ENCODE peak calls at places on chromosome 7, in nine cellular contexts. One of them, this sample, is unnamed. For H3K9me3, H3K27me3 and H3K4me1, the result is how much of the 10 kb centered on the place peaks cover.

GRCh38 chr7:99677646-99678045 is 2.1 kb downstream of the CYP3A5 start:
- DNase-seq in psoas muscle: no peak
- DNase-seq in uterus: no peak
- DNase-seq in GM23248: no peak
- DNase-seq in astrocyte: no peak
- DNase-seq in SK-N-SH: no peak
- DNase-seq in heart left ventricle: no peak
- DNase-seq in sigmoid colon: no peak
- DNase-seq in HAP-1: no peak
- DNase-seq in this sample: no peak

GRCh38 chr7:101226686-101227085 is 8.7 kb downstream of the ZNHIT1 start:
- DNase-seq in heart left ventricle: no peak
- DNase-seq in psoas muscle: no peak
- DNase-seq in HAP-1: no peak
- DNase-seq in uterus: no peak
- DNase-seq in astrocyte: no peak
- DNase-seq in GM23248: no peak
- DNase-seq in SK-N-SH: no peak
- DNase-seq in sigmoid colon: no peak
- DNase-seq in this sample: no peak

GRCh38 chr7:151761256-151761655 is 115.7 kb downstream of the PRKAG2 start:
- DNase-seq in sigmoid colon: no peak
- DNase-seq in astrocyte: no peak
- DNase-seq in GM23248: no peak
- DNase-seq in HAP-1: no peak
- DNase-seq in heart left ventricle: no peak
- DNase-seq in psoas muscle: no peak
- DNase-seq in SK-N-SH: no peak
- DNase-seq in uterus: no peak
- DNase-seq in this sample: no peak

GRCh38 chr7:103114576-103115008 is 34.3 kb downstream of the NAPEPLD start:
- DNase-seq in heart left ventricle: no peak
- DNase-seq in GM23248: no peak
- DNase-seq in SK-N-SH: no peak
- DNase-seq in astrocyte: no peak
- DNase-seq in HAP-1: no peak
- DNase-seq in uterus: no peak
- DNase-seq in sigmoid colon: no peak
- DNase-seq in psoas muscle: no peak
- DNase-seq in this sample: no peak

GRCh38 chr7:130881091-130881798 is 147.2 kb upstream of the KLF14 start:
- DNase-seq in uterus: no peak
- DNase-seq in GM23248: peak
- DNase-seq in HAP-1: no peak
- DNase-seq in astrocyte: no peak
- DNase-seq in sigmoid colon: no peak
- DNase-seq in psoas muscle: no peak
- DNase-seq in SK-N-SH: no peak
- DNase-seq in heart left ventricle: no peak
- DNase-seq in this sample: no peak

GRCh38 chr7:29194206-29194593 is 375 bp upstream of the CHN2 start:
- DNase-seq in HAP-1: no peak
- DNase-seq in heart left ventricle: peak
- DNase-seq in astrocyte: no peak
- DNase-seq in psoas muscle: no peak
- DNase-seq in sigmoid colon: peak
- DNase-seq in SK-N-SH: no peak
- DNase-seq in uterus: peak
- DNase-seq in GM23248: peak
- DNase-seq in this sample: no peak

GRCh38 chr7:72048420-72048819 is 363.7 kb downstream of the CALN1 start:
- DNase-seq in HAP-1: no peak
- DNase-seq in psoas muscle: no peak
- DNase-seq in GM23248: no peak
- DNase-seq in heart left ventricle: no peak
- DNase-seq in sigmoid colon: no peak
- DNase-seq in astrocyte: no peak
- DNase-seq in SK-N-SH: no peak
- DNase-seq in uterus: no peak
- DNase-seq in this sample: no peak

GRCh38 chr7:50153141-50153540 is 60.1 kb upstream of the ZPBP start:
- DNase-seq in psoas muscle: no peak
- DNase-seq in uterus: no peak
- DNase-seq in astrocyte: no peak
- DNase-seq in GM23248: no peak
- DNase-seq in sigmoid colon: no peak
- DNase-seq in SK-N-SH: no peak
- DNase-seq in HAP-1: no peak
- DNase-seq in heart left ventricle: no peak
- DNase-seq in this sample: no peak

GRCh38 chr7:111400088-111400487 is 162.2 kb downstream of the IMMP2L start:
- DNase-seq in astrocyte: no peak
- DNase-seq in psoas muscle: no peak
- DNase-seq in sigmoid colon: no peak
- DNase-seq in uterus: no peak
- DNase-seq in GM23248: peak
- DNase-seq in heart left ventricle: no peak
- DNase-seq in SK-N-SH: no peak
- DNase-seq in HAP-1: no peak
- DNase-seq in this sample: peak

GRCh38 chr7:801940-802364 is 30.3 kb upstream of the SUN1 start:
- DNase-seq in SK-N-SH: peak
- DNase-seq in HAP-1: no peak
- DNase-seq in sigmoid colon: peak
- DNase-seq in psoas muscle: peak
- DNase-seq in uterus: peak
- DNase-seq in heart left ventricle: no peak
- DNase-seq in GM23248: peak
- DNase-seq in astrocyte: no peak
- DNase-seq in this sample: no peak

GRCh38 chr7:64557601-64558322 is 5.1 kb downstream of the ZNF680 start:
- DNase-seq in psoas muscle: no peak
- DNase-seq in SK-N-SH: no peak
- DNase-seq in sigmoid colon: no peak
- DNase-seq in heart left ventricle: no peak
- DNase-seq in GM23248: no peak
- DNase-seq in uterus: no peak
- DNase-seq in HAP-1: no peak
- DNase-seq in astrocyte: no peak
- DNase-seq in this sample: no peak

GRCh38 chr7:620052-620451 is 100.4 kb upstream of the PDGFA start:
- DNase-seq in sigmoid colon: no peak
- DNase-seq in heart left ventricle: no peak
- DNase-seq in HAP-1: peak
- DNase-seq in astrocyte: peak
- DNase-seq in SK-N-SH: no peak
- DNase-seq in GM23248: peak
- DNase-seq in uterus: no peak
- DNase-seq in psoas muscle: no peak
- DNase-seq in this sample: peak

GRCh38 chr7:155680864-155681263 is 36.4 kb downstream of the RBM33 start:
- DNase-seq in uterus: no peak
- DNase-seq in SK-N-SH: no peak
- DNase-seq in HAP-1: peak
- DNase-seq in astrocyte: no peak
- DNase-seq in psoas muscle: no peak
- DNase-seq in heart left ventricle: no peak
- DNase-seq in GM23248: no peak
- DNase-seq in sigmoid colon: no peak
- DNase-seq in this sample: no peak

GRCh38 chr7:133985300-133985699 is 141.8 kb upstream of the LRGUK start:
- DNase-seq in uterus: no peak
- DNase-seq in astrocyte: no peak
- DNase-seq in sigmoid colon: no peak
- DNase-seq in psoas muscle: no peak
- DNase-seq in GM23248: no peak
- DNase-seq in HAP-1: no peak
- DNase-seq in SK-N-SH: no peak
- DNase-seq in heart left ventricle: no peak
- DNase-seq in this sample: no peak

GRCh38 chr7:12661581-12661980 is 25.9 kb upstream of the ARL4A start:
- DNase-seq in psoas muscle: no peak
- DNase-seq in heart left ventricle: no peak
- DNase-seq in astrocyte: peak
- DNase-seq in SK-N-SH: no peak
- DNase-seq in HAP-1: no peak
- DNase-seq in uterus: no peak
- DNase-seq in GM23248: no peak
- DNase-seq in sigmoid colon: no peak
- DNase-seq in this sample: no peak

GRCh38 chr7:140269004-140269638 is 92.3 kb upstream of the KDM7A start:
- DNase-seq in psoas muscle: no peak
- DNase-seq in astrocyte: no peak
- DNase-seq in sigmoid colon: no peak
- DNase-seq in SK-N-SH: no peak
- DNase-seq in GM23248: no peak
- DNase-seq in HAP-1: no peak
- DNase-seq in heart left ventricle: no peak
- DNase-seq in uterus: no peak
- DNase-seq in this sample: no peak

GRCh38 chr7:641269-641671 is 85.2 kb upstream of the DNAAF5 start:
- DNase-seq in astrocyte: peak
- DNase-seq in GM23248: no peak
- DNase-seq in uterus: no peak
- DNase-seq in SK-N-SH: no peak
- DNase-seq in HAP-1: peak
- DNase-seq in psoas muscle: no peak
- DNase-seq in sigmoid colon: no peak
- DNase-seq in heart left ventricle: no peak
- DNase-seq in this sample: peak

GRCh38 chr7:26159243-26159642 is 7.2 kb downstream of the NFE2L3 start:
- DNase-seq in GM23248: no peak
- DNase-seq in psoas muscle: no peak
- DNase-seq in HAP-1: no peak
- DNase-seq in sigmoid colon: no peak
- DNase-seq in uterus: no peak
- DNase-seq in SK-N-SH: no peak
- DNase-seq in astrocyte: peak
- DNase-seq in heart left ventricle: no peak
- DNase-seq in this sample: no peak

GRCh38 chr7:57328457-57328856 is 121.5 kb upstream of the ZNF716 start:
- DNase-seq in astrocyte: no peak
- DNase-seq in sigmoid colon: no peak
- DNase-seq in GM23248: no peak
- DNase-seq in psoas muscle: no peak
- DNase-seq in SK-N-SH: no peak
- DNase-seq in HAP-1: no peak
- DNase-seq in uterus: no peak
- DNase-seq in heart left ventricle: peak
- DNase-seq in this sample: no peak
- H3K9me3 ChIP-seq in astrocyte: under half
- H3K9me3 ChIP-seq in sigmoid colon: under half
- H3K9me3 ChIP-seq in GM23248: under half
- H3K9me3 ChIP-seq in psoas muscle: under half
- H3K9me3 ChIP-seq in SK-N-SH: under half
- H3K9me3 ChIP-seq in HAP-1: under half
- H3K9me3 ChIP-seq in uterus: under half
- H3K9me3 ChIP-seq in heart left ventricle: under half
- H3K9me3 ChIP-seq in this sample: under half

DNA sequence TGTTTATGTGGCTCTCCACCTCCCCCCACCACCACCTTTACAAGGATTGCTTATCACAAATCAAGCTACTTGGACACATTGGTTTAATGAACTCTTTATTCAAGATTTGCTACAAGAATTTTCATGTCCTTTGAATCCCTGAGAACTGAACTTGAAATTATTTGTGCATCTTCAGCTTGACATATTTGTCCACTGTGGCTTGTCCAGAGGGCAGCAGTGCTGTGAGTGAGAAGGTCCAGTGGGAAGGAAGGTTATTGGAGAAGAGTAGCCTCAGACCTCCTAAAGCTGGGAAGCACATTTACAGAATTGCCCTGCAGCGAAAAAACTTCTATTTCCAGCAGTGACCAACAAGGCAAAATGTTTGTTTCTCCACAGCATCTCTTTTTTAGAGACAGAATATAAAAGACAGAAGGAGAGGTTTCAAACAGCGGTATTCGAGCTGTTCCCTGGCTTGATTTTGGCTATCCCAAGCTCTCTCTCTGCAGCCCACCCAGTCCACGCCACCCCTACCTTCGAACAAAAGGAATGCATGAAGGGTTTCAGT is 2.2 kb upstream of the HOXA11 start:
- DNase-seq in sigmoid colon: no peak
- DNase-seq in SK-N-SH: no peak
- DNase-seq in HAP-1: no peak
- DNase-seq in GM23248: no peak
- DNase-seq in heart left ventricle: no peak
- DNase-seq in psoas muscle: no peak
- DNase-seq in astrocyte: no peak
- DNase-seq in uterus: no peak
- DNase-seq in this sample: no peak
- H3K27me3 ChIP-seq in sigmoid colon: under half
- H3K27me3 ChIP-seq in SK-N-SH: half or more
- H3K27me3 ChIP-seq in HAP-1: under half
- H3K27me3 ChIP-seq in GM23248: under half
- H3K27me3 ChIP-seq in heart left ventricle: half or more
- H3K27me3 ChIP-seq in psoas muscle: half or more
- H3K27me3 ChIP-seq in astrocyte: half or more
- H3K27me3 ChIP-seq in uterus: under half
- H3K27me3 ChIP-seq in this sample: half or more

DNA sequence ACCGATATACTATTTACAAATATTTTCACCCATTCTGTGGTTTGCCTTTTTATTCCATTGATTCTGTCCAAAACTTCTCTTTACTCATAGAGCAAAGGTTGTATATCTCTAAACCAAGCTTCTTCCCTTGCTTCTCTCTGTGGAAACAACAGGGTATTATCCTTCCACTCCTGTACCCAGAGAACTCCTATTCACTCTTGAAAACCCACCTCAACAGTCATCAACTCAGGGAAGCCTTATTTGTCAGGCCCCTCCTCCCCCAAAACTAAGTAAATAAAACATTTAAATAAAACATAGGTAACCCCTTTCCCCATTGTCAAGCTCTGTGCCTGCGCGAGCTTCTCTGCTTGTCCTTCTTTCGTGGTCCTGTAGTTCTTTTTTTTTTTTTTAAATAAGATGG is 44.6 kb downstream of the GTF2IRD1 start:
- DNase-seq in uterus: no peak
- DNase-seq in psoas muscle: no peak
- DNase-seq in heart left ventricle: no peak
- DNase-seq in SK-N-SH: no peak
- DNase-seq in HAP-1: no peak
- DNase-seq in astrocyte: no peak
- DNase-seq in GM23248: no peak
- DNase-seq in sigmoid colon: no peak
- DNase-seq in this sample: no peak
- H3K4me1 ChIP-seq in uterus: under half
- H3K4me1 ChIP-seq in psoas muscle: under half
- H3K4me1 ChIP-seq in heart left ventricle: under half
- H3K4me1 ChIP-seq in SK-N-SH: under half
- H3K4me1 ChIP-seq in HAP-1: under half
- H3K4me1 ChIP-seq in astrocyte: under half
- H3K4me1 ChIP-seq in GM23248: under half
- H3K4me1 ChIP-seq in sigmoid colon: under half
- H3K4me1 ChIP-seq in this sample: under half

DNA sequence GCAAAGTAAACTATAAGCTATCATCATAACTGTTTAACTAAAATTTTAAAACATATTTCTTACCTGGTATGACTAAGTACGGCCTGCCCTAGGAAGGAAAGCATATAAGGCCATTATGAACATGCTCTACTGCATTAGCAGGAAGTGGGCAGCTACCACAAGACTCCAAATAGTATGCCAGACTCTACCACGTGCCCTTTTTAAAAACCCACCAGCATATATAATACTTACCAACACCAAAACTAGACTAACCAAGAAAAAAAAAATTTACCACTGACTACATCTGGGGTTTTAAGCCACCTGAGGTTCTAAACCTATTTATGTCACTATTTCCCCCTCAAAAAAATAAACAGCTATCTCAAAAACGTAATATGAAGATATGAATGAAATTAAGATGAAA is 30.1 kb downstream of the NUDCD3 start:
- DNase-seq in uterus: no peak
- DNase-seq in HAP-1: no peak
- DNase-seq in sigmoid colon: no peak
- DNase-seq in psoas muscle: no peak
- DNase-seq in SK-N-SH: no peak
- DNase-seq in astrocyte: no peak
- DNase-seq in GM23248: no peak
- DNase-seq in heart left ventricle: no peak
- DNase-seq in this sample: no peak
- H3K9me3 ChIP-seq in uterus: under half
- H3K9me3 ChIP-seq in HAP-1: under half
- H3K9me3 ChIP-seq in sigmoid colon: under half
- H3K9me3 ChIP-seq in psoas muscle: under half
- H3K9me3 ChIP-seq in SK-N-SH: under half
- H3K9me3 ChIP-seq in astrocyte: under half
- H3K9me3 ChIP-seq in GM23248: under half
- H3K9me3 ChIP-seq in heart left ventricle: under half
- H3K9me3 ChIP-seq in this sample: under half